ENCODE peak calls at places on chromosomes 6 and 20, in five cellular contexts. F is cardiac muscle cell, W is colonic mucosa, K is breast epithelium, X is AG04450. P is an unnamed sample.

GRCh38 chr20:1894951-1895673 is at the start of gene SIRPA:
- DNase-seq in W (peak; percentile 44), F (peak; percentile 80), X (no peak), K (no peak), P (no peak)

GRCh38 chr20:62816879-62817873 is at the start of gene COL9A3:
- DNase-seq in W (no peak), F (peak; percentile 42), X (no peak), K (no peak), P (no peak)

GRCh38 chr20:36098364-36098763 is 56.2 kb upstream of the EPB41L1 start:
- DNase-seq in K (no peak), W (peak; percentile 76), F (no peak), X (no peak), P (no peak)

GRCh38 chr6:79808846-79809245 is 138.5 kb downstream of the ELOVL4 start:
- DNase-seq in X (no peak), F (peak; percentile 37), K (no peak), W (no peak), P (no peak)

GRCh38 chr6:24951831-24952299 is 16.1 kb upstream of the RIPOR2 start:
- DNase-seq in K (no peak), W (no peak), F (no peak), X (no peak), P (no peak)

GRCh38 chr20:58888521-58889333 is 36.2 kb downstream of the GNAS start:
- DNase-seq in F (peak; percentile 90), K (peak; percentile 82), X (no peak), W (peak; percentile 80), P (no peak)

GRCh38 chr6:134663356-134663755 is 286.5 kb downstream of the ALDH8A1 start:
- DNase-seq in W (no peak), F (no peak), K (no peak), X (no peak), P (no peak)

GRCh38 chr6:81612136-81612535 is 140.3 kb downstream of the TENT5A start:
- DNase-seq in W (no peak), K (no peak), F (no peak), X (no peak), P (no peak)

GRCh38 chr6:164741938-164742451 is 567.4 kb downstream of the C6orf118 start:
- DNase-seq in W (no peak), X (no peak), K (no peak), F (no peak), P (no peak)

GRCh38 chr6:117531758-117532276 is 49.3 kb downstream of the DCBLD1 start:
- DNase-seq in W (no peak), F (no peak), X (no peak), K (no peak), P (no peak)

GRCh38 chr20:24406761-24407550 is 62.5 kb upstream of the SYNDIG1 start:
- DNase-seq in K (no peak), W (no peak), F (no peak), X (no peak), P (no peak)

GRCh38 chr20:10558635-10559187 is 115.1 kb downstream of the JAG1 start:
- DNase-seq in W (no peak), K (no peak), X (peak; percentile 93), F (peak; percentile 32), P (peak; percentile 71)

GRCh38 chr20:10250902-10251301 is 32.3 kb downstream of the SNAP25 start:
- DNase-seq in F (no peak), W (no peak), K (no peak), X (no peak), P (no peak)

GRCh38 chr20:38447931-38448675 is 13.0 kb upstream of the SNHG17 start:
- DNase-seq in W (no peak), F (no peak), X (no peak), K (no peak), P (no peak)

GRCh38 chr20:38447251-38447661 is 12.1 kb upstream of the SNHG17 start:
- DNase-seq in F (no peak), W (no peak), X (no peak), K (no peak), P (no peak)

GRCh38 chr20:38446441-38447209 is 11.5 kb upstream of the SNHG17 start:
- DNase-seq in X (peak; percentile 90), F (peak; percentile 94), W (peak; percentile 92), K (peak; percentile 88), P (peak; percentile 75)

GRCh38 chr20:38445402-38445801 is 10.3 kb upstream of the SNHG17 start:
- DNase-seq in K (no peak), F (no peak), W (no peak), X (no peak), P (no peak)

GRCh38 chr20:38445901-38446425 is 10.8 kb upstream of the SNHG17 start:
- DNase-seq in W (no peak), K (no peak), F (no peak), X (no peak), P (no peak)
- H3K4me3 ChIP-seq in W (peak overlapping the region; percentile 98), K (peak overlapping the region; percentile 89), F (peak overlapping the region; percentile 93), X (peak overlapping the region; percentile 91), P (peak overlapping the region; percentile 89)

DNA sequence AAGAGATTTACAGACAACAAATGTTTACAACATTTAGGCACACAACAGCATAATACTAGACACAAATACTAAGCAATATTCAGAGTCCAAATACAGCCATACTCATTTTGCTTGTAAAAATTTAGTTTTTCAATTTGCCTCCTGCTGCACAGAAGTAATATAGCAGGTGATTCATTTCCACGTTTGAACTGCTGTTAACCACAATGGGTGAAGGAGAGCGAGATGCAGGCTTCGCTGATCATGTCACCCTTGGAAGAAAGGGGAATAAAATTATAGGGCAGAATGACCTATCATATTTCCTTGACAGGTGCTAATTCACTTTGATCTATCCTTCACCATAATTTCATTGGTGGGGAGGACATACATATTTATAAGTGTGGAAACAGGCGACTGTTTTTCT is 643.8 kb upstream of the AGPAT4 start:
- DNase-seq in X (no peak), F (no peak), K (no peak), W (no peak), P (no peak)
- TF ChIP-seq CTCF in X (no peak), F (no peak), K (no peak), W (no peak), P (no peak)

DNA sequence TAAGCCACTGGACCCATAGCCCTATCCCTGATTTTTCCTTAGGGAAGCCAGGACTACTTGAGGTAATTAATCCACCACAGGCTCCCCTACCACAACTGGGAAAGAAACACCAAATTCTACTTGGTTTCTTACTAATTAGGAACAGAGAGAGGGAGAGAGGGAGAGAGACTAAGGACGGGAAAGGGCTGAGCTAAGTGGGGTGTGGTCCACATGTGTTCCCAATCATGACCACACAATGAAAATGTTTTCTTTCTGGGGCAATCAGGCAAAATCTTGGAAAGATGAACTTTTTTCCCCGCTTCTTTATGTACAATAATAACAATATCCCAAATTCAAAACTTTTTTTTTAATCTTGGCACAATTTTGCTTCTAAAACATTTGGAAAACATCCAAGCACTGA is 734.5 kb downstream of the MAFB start:
- DNase-seq in F (no peak), K (no peak), X (no peak), W (no peak), P (peak; percentile 33)
- H3K4me3 ChIP-seq in F (no peak overlapping the region), K (no peak overlapping the region), X (no peak overlapping the region), W (no peak overlapping the region), P (no peak overlapping the region)

GRCh38 chr20:53829706-53830521 is 236.3 kb upstream of the ZNF217 start:
- DNase-seq in F (no peak), W (no peak), K (no peak), X (no peak), P (peak; percentile 59)

GRCh38 chr20:53829086-53829703 is 235.6 kb upstream of the ZNF217 start:
- DNase-seq in F (no peak), W (no peak), K (no peak), X (peak; percentile 87), P (peak; percentile 85)

GRCh38 chr20:53827292-53827995 is 233.8 kb upstream of the ZNF217 start:
- DNase-seq in F (no peak), K (no peak), W (no peak), X (no peak), P (no peak)

GRCh38 chr20:53827996-53828672 is 234.5 kb upstream of the ZNF217 start:
- DNase-seq in W (no peak), X (peak; percentile 88), F (no peak), K (no peak), P (peak; percentile 98)

DNA sequence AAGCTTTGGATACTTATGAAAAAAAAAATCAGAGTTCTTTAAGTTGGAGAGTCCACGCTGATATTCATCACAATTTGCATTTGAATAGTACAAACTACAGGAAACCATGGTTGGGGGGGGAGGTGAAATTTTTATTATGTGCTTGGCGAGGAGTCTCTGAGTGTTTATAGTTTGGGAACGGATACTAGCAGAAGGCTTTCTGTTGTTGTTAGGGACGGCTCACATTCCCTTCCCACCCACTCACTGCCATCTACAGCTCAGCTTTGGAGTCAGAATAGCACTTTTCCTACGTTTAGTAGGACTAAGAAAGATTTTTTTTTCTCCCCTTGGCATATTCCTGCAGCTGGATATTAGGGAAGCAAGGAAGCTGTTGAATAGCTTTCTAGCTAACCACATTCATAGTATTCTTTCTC is 235.0 kb upstream of the ZNF217 start:
- DNase-seq in F (peak; percentile 21), W (peak; percentile 49), X (peak; percentile 79), K (no peak), P (peak; percentile 94)
- TF ChIP-seq CTCF in F (no peak), W (no peak), X (peak; percentile 32), K (no peak), P (no peak)

P was measured in HFF-Myc.